ENCODE peak calls at places on chromosome 3, in six cellular contexts. G is stimulated activated CD8-positive, alpha-beta memory T cell treated with anti-CD3 and anti-CD28 coated beads, Interleukin-4, amount 100 ng/mL, for 24 hours; V is PC-9; X is CD8-positive, alpha-beta memory T cell; D is foreskin fibroblast; Q is tibial artery. R is an unnamed sample.

GRCh38 chr3:194951931-194952572 is 266.4 kb downstream of the FAM43A start:
- DNase-seq in Q (no peak), X (no peak), D (no peak), G (no peak), V (no peak), R (no peak)

GRCh38 chr3:72724070-72724469 is 124.2 kb downstream of the SHQ1 start:
- DNase-seq in D (no peak), V (peak), G (no peak), X (no peak), Q (no peak), R (no peak)

GRCh38 chr3:58899159-58899952 is 150.5 kb downstream of the CFAP20DC start:
- DNase-seq in D (peak), V (no peak), X (no peak), Q (peak), G (peak), R (peak)

GRCh38 chr3:107227091-107227490 is 150.1 kb upstream of the CCDC54 start:
- DNase-seq in Q (no peak), D (peak), G (no peak), X (no peak), V (no peak), R (no peak)

GRCh38 chr3:187623285-187623814 is 46.8 kb downstream of the SST start:
- DNase-seq in V (no peak), G (no peak), D (no peak), Q (no peak), X (no peak), R (no peak)

GRCh38 chr3:165404357-165405042 is 208.3 kb upstream of the SLITRK3 start:
- DNase-seq in D (no peak), X (no peak), V (no peak), G (no peak), Q (no peak), R (no peak)

GRCh38 chr3:46471371-46471914 is 6.7 kb upstream of the LTF start:
- DNase-seq in G (no peak), D (no peak), X (no peak), Q (no peak), V (no peak), R (no peak)

GRCh38 chr3:170689218-170689874 is 103.5 kb upstream of the SLC7A14 start:
- DNase-seq in D (peak), Q (peak), X (no peak), G (no peak), V (peak), R (no peak)

GRCh38 chr3:62939707-62940106 is 64.5 kb upstream of the CADPS start:
- DNase-seq in Q (no peak), V (no peak), G (no peak), X (no peak), D (no peak), R (no peak)

GRCh38 chr3:149501524-149501923 is 27.0 kb downstream of the TM4SF4 start:
- DNase-seq in X (no peak), Q (peak), V (peak), G (no peak), D (peak), R (no peak)

GRCh38 chr3:99269606-99270355 is 368.3 kb upstream of the DCBLD2 start:
- DNase-seq in V (no peak), D (peak), X (no peak), Q (peak), G (no peak), R (no peak)

GRCh38 chr3:127158614-127159221 is 34.2 kb upstream of the PRR23E start:
- DNase-seq in Q (peak), V (no peak), X (no peak), D (peak), G (no peak), R (peak)

GRCh38 chr3:52280046-52280445 is 1.6 kb upstream of the WDR82 start:
- DNase-seq in X (no peak), D (peak), Q (no peak), V (no peak), G (no peak), R (no peak)

GRCh38 chr3:15791525-15791924 is 6.3 kb downstream of the ANKRD28 start:
- DNase-seq in V (no peak), X (no peak), Q (no peak), G (no peak), D (no peak), R (no peak)

GRCh38 chr3:52396907-52397591 is 47.9 kb downstream of the SEMA3G start:
- DNase-seq in X (no peak), G (no peak), D (no peak), Q (peak), V (no peak), R (peak)

GRCh38 chr3:9970020-9970652 is 16.5 kb downstream of the EMC3 start:
- DNase-seq in G (no peak), X (no peak), Q (no peak), V (peak), D (peak), R (no peak)